ENCODE peak calls at places on chromosomes 1 and 21, in eight cellular contexts. H is transverse colon, F is H1, M is esophagus muscularis mucosa, A is A549, N is ovary, I is SK-N-SH, R is K562. T is an unnamed sample.
A peak's percentile ranks its signal among the peaks of the same experiment; 100 is the strongest.

GRCh38 chr1:66333463-66334232 is 200.3 kb upstream of the SGIP1 start:
- DNase-seq in A (no peak), H (peak; percentile 28), N (no peak), R (no peak), M (no peak), I (no peak), F (no peak), T (no peak)

GRCh38 chr21:21860888-21861287 is 862.7 kb downstream of the NCAM2 start:
- DNase-seq in R (no peak), N (no peak), H (no peak), F (no peak), M (no peak), I (no peak), A (no peak), T (no peak)

GRCh38 chr1:16181887-16182719 is 26.2 kb upstream of the EPHA2 start:
- DNase-seq in I (no peak), M (peak; percentile 96), A (peak; percentile 93), N (peak; percentile 93), F (peak; percentile 58), R (no peak), H (peak; percentile 84), T (peak; percentile 84)

GRCh38 chr1:60984066-60984799 is 98.1 kb upstream of the NFIA start:
- DNase-seq in H (no peak), I (no peak), F (no peak), A (no peak), M (no peak), R (peak; percentile 45), N (peak; percentile 81), T (peak; percentile 30)

GRCh38 chr1:225425211-225425786 is 2.5 kb downstream of the LBR start:
- DNase-seq in I (no peak), F (peak; percentile 50), M (no peak), R (no peak), N (no peak), H (no peak), A (no peak), T (no peak)

GRCh38 chr1:56473582-56474270 is 105.6 kb downstream of the PLPP3 start:
- DNase-seq in M (no peak), H (no peak), A (no peak), F (no peak), I (no peak), R (no peak), N (no peak), T (no peak)

GRCh38 chr21:44065428-44065827 is 41.8 kb upstream of the PWP2 start:
- DNase-seq in N (no peak), A (no peak), M (no peak), F (no peak), H (peak; percentile 52), R (no peak), I (no peak), T (no peak)

GRCh38 chr1:61149010-61149860 is 66.9 kb downstream of the NFIA start:
- DNase-seq in F (no peak), A (no peak), H (no peak), R (no peak), N (no peak), I (no peak), M (no peak), T (no peak)

GRCh38 chr1:167297222-167298214 is 76.8 kb downstream of the POU2F1 start:
- DNase-seq in H (peak; percentile 59), I (no peak), N (no peak), F (no peak), R (no peak), M (no peak), A (peak; percentile 33), T (no peak)

GRCh38 chr1:108686609-108687313 is 5.3 kb upstream of the PRPF38B start:
- DNase-seq in N (no peak), H (no peak), I (peak; percentile 50), R (no peak), F (no peak), M (no peak), A (no peak), T (no peak)

GRCh38 chr1:18480315-18481189 is at the start of gene KLHDC7A:
- DNase-seq in F (peak; percentile 75), N (no peak), I (no peak), H (peak; percentile 33), A (peak; percentile 70), M (no peak), R (no peak), T (no peak)

GRCh38 chr1:158180741-158181576 is at the start of gene CD1D:
- DNase-seq in H (peak; percentile 38), I (no peak), M (no peak), F (peak; percentile 19), R (no peak), N (no peak), A (no peak), T (no peak)

GRCh38 chr1:182340233-182341058 is 51.1 kb downstream of the GLUL start:
- DNase-seq in I (no peak), M (no peak), A (no peak), N (no peak), H (no peak), F (no peak), R (peak; percentile 17), T (no peak)

GRCh38 chr1:220804202-220804586 is 17.5 kb downstream of the MTARC1 start:
- DNase-seq in N (no peak), A (no peak), I (no peak), M (no peak), R (no peak), H (no peak), F (no peak), T (no peak)

GRCh38 chr1:31208361-31208945 is 31.2 kb downstream of the NKAIN1 start:
- DNase-seq in M (no peak), R (no peak), F (no peak), N (no peak), A (no peak), H (no peak), I (no peak), T (no peak)

GRCh38 chr1:206757524-206758266 is 12.9 kb upstream of the IL19 start:
- DNase-seq in R (no peak), F (no peak), I (no peak), N (no peak), M (no peak), A (no peak), H (no peak), T (no peak)

GRCh38 chr1:32939655-32940371 is 24.8 kb downstream of the RNF19B start:
- DNase-seq in I (no peak), F (no peak), R (peak; percentile 80), N (peak; percentile 52), H (peak; percentile 54), A (no peak), M (no peak), T (no peak)
- TF ChIP-seq EP300 in I (no peak), F (no peak), R (peak; percentile 64), N (no peak), H (no peak), A (no peak), M (no peak), T (peak; percentile 46)

GRCh38 chr21:36688324-36688723 is 10.6 kb upstream of the SIM2 start:
- DNase-seq in M (no peak), H (no peak), R (no peak), F (no peak), I (no peak), A (no peak), N (no peak), T (no peak)

GRCh38 chr21:36686955-36687354 is 12.0 kb upstream of the SIM2 start:
- DNase-seq in R (no peak), N (no peak), H (no peak), M (no peak), F (no peak), I (no peak), A (no peak), T (no peak)

GRCh38 chr21:36689324-36689723 is 9.6 kb upstream of the SIM2 start:
- DNase-seq in I (no peak), M (no peak), F (no peak), R (no peak), H (no peak), N (no peak), A (no peak), T (no peak)

GRCh38 chr21:36681117-36681631 is 17.7 kb upstream of the SIM2 start:
- DNase-seq in I (no peak), N (no peak), H (no peak), M (no peak), A (no peak), R (no peak), F (no peak), T (no peak)

GRCh38 chr21:36684957-36685714 is 13.8 kb upstream of the SIM2 start:
- DNase-seq in A (no peak), H (no peak), I (no peak), M (no peak), F (no peak), N (no peak), R (no peak), T (no peak)
- TF ChIP-seq EP300 in A (no peak), H (no peak), I (no peak), M (no peak), F (no peak), N (no peak), R (no peak), T (no peak)

GRCh38 chr1:232271299-232271698 is 358.6 kb downstream of the SIPA1L2 start:
- DNase-seq in M (no peak), F (no peak), R (no peak), H (no peak), N (no peak), A (no peak), I (no peak), T (no peak)
- TF ChIP-seq EP300 in M (no peak), F (no peak), R (no peak), H (no peak), N (no peak), A (no peak), I (no peak), T (no peak)

GRCh38 chr1:14650951-14651350 is 52.5 kb downstream of the KAZN start:
- DNase-seq in I (no peak), M (no peak), N (no peak), A (no peak), H (no peak), R (no peak), F (no peak), T (no peak)
- TF ChIP-seq EP300 in I (no peak), M (no peak), N (no peak), A (no peak), H (no peak), R (no peak), F (no peak), T (no peak)

T was measured in tibial nerve.